ENCODE peak calls at places on chromosomes 11 and 22, in five cellular contexts. J, E, H, Y and L are unnamed samples.

GRCh38 chr22:49996192-49996531 is 16.4 kb downstream of the IL17REL start:
- DNase-seq in H (no peak), J (no peak), E (no peak), Y (no peak), L (no peak)

GRCh38 chr22:40426671-40427070 is 56.3 kb downstream of the SGSM3 start:
- DNase-seq in Y (no peak), E (no peak), J (no peak), H (peak), L (peak)

GRCh38 chr11:65471410-65471762 is 27.5 kb upstream of the MALAT1 start:
- DNase-seq in E (no peak), Y (peak), H (peak), J (no peak), L (peak)

GRCh38 chr11:76578655-76579046 is 91.9 kb downstream of the LRRC32 start:
- DNase-seq in H (peak), Y (peak), E (no peak), J (no peak), L (peak)

GRCh38 chr11:3091846-3092602 is 34.8 kb upstream of the CARS1 start:
- DNase-seq in H (peak), Y (peak), E (no peak), J (peak), L (peak)

GRCh38 chr22:44368611-44369010 is 55.9 kb upstream of the SHISAL1 start:
- DNase-seq in J (no peak), H (no peak), Y (peak), E (no peak), L (no peak)

GRCh38 chr11:68142028-68142412 is 20.8 kb upstream of the CHKA start:
- DNase-seq in J (peak), Y (peak), H (no peak), E (no peak), L (no peak)

GRCh38 chr22:50305658-50306566 is 1.5 kb downstream of the PLXNB2 start:
- DNase-seq in H (peak), E (peak), J (no peak), Y (peak), L (peak)

GRCh38 chr22:38490915-38491314 is 15.2 kb downstream of the DDX17 start:
- DNase-seq in J (no peak), E (peak), H (peak), Y (no peak), L (peak)

GRCh38 chr11:134753805-134754130 is 341.7 kb upstream of the B3GAT1 start:
- DNase-seq in Y (no peak), J (no peak), H (no peak), E (no peak), L (no peak)

GRCh38 chr11:70779433-70780245 is 381.3 kb downstream of the CTTN start:
- DNase-seq in Y (no peak), J (no peak), E (no peak), H (no peak), L (no peak)